ENCODE peak calls at places on chromosomes 6 and 20, in eight cellular contexts. One of them, this sample, is unnamed.

GRCh38 chr20:41179961-41180360 is 42.6 kb downstream of the PLCG1 start:
- DNase-seq in mesothelial cell of epicardium: peak; percentile 14
- DNase-seq in stimulated activated CD4-positive, alpha-beta T cell treated with anti-CD3 and anti-CD28 coated beads, Interleukin-4, amount 100 ng/mL, for 1 hour: no peak
- DNase-seq in stimulated activated naive B cell treated with anti-CD40 and anti-IgM and Interleukin-4, amounts not matched to agents 10 μg/mL and 1 μg/mL and 100 μg/mL, for 72 hours: no peak
- DNase-seq in NCI-H510A treated with DMSO at 0.1 percent for 48 hours: no peak
- DNase-seq in transverse colon: no peak
- DNase-seq in iris pigment epithelial cell: no peak
- DNase-seq in stimulated activated CD8-positive, alpha-beta memory T cell treated with anti-CD3 and anti-CD28 coated beads, Interleukin-15, amount 100 ng/mL, for 24 hours: no peak
- DNase-seq in this sample: no peak

GRCh38 chr6:220736-221475 is 71.4 kb upstream of the DUSP22 start:
- DNase-seq in mesothelial cell of epicardium: no peak
- DNase-seq in stimulated activated CD4-positive, alpha-beta T cell treated with anti-CD3 and anti-CD28 coated beads, Interleukin-4, amount 100 ng/mL, for 1 hour: no peak
- DNase-seq in stimulated activated naive B cell treated with anti-CD40 and anti-IgM and Interleukin-4, amounts not matched to agents 10 μg/mL and 1 μg/mL and 100 μg/mL, for 72 hours: no peak
- DNase-seq in NCI-H510A treated with DMSO at 0.1 percent for 48 hours: no peak
- DNase-seq in transverse colon: no peak
- DNase-seq in iris pigment epithelial cell: peak; percentile 26
- DNase-seq in stimulated activated CD8-positive, alpha-beta memory T cell treated with anti-CD3 and anti-CD28 coated beads, Interleukin-15, amount 100 ng/mL, for 24 hours: no peak
- DNase-seq in this sample: no peak

GRCh38 chr6:84791233-84791632 is 26.8 kb upstream of the TBX18 start:
- DNase-seq in mesothelial cell of epicardium: no peak
- DNase-seq in stimulated activated CD4-positive, alpha-beta T cell treated with anti-CD3 and anti-CD28 coated beads, Interleukin-4, amount 100 ng/mL, for 1 hour: no peak
- DNase-seq in stimulated activated naive B cell treated with anti-CD40 and anti-IgM and Interleukin-4, amounts not matched to agents 10 μg/mL and 1 μg/mL and 100 μg/mL, for 72 hours: no peak
- DNase-seq in NCI-H510A treated with DMSO at 0.1 percent for 48 hours: no peak
- DNase-seq in transverse colon: no peak
- DNase-seq in iris pigment epithelial cell: peak; percentile 48
- DNase-seq in stimulated activated CD8-positive, alpha-beta memory T cell treated with anti-CD3 and anti-CD28 coated beads, Interleukin-15, amount 100 ng/mL, for 24 hours: no peak
- DNase-seq in this sample: no peak

GRCh38 chr6:94600648-94601047 is 976.7 kb upstream of the MANEA start:
- DNase-seq in mesothelial cell of epicardium: no peak
- DNase-seq in stimulated activated CD4-positive, alpha-beta T cell treated with anti-CD3 and anti-CD28 coated beads, Interleukin-4, amount 100 ng/mL, for 1 hour: no peak
- DNase-seq in stimulated activated naive B cell treated with anti-CD40 and anti-IgM and Interleukin-4, amounts not matched to agents 10 μg/mL and 1 μg/mL and 100 μg/mL, for 72 hours: no peak
- DNase-seq in NCI-H510A treated with DMSO at 0.1 percent for 48 hours: no peak
- DNase-seq in transverse colon: no peak
- DNase-seq in iris pigment epithelial cell: no peak
- DNase-seq in stimulated activated CD8-positive, alpha-beta memory T cell treated with anti-CD3 and anti-CD28 coated beads, Interleukin-15, amount 100 ng/mL, for 24 hours: no peak
- DNase-seq in this sample: no peak

GRCh38 chr20:31602430-31602778 is 2.7 kb upstream of the ID1 start:
- DNase-seq in mesothelial cell of epicardium: no peak
- DNase-seq in stimulated activated CD4-positive, alpha-beta T cell treated with anti-CD3 and anti-CD28 coated beads, Interleukin-4, amount 100 ng/mL, for 1 hour: no peak
- DNase-seq in stimulated activated naive B cell treated with anti-CD40 and anti-IgM and Interleukin-4, amounts not matched to agents 10 μg/mL and 1 μg/mL and 100 μg/mL, for 72 hours: no peak
- DNase-seq in NCI-H510A treated with DMSO at 0.1 percent for 48 hours: no peak
- DNase-seq in transverse colon: no peak
- DNase-seq in iris pigment epithelial cell: no peak
- DNase-seq in stimulated activated CD8-positive, alpha-beta memory T cell treated with anti-CD3 and anti-CD28 coated beads, Interleukin-15, amount 100 ng/mL, for 24 hours: no peak
- DNase-seq in this sample: no peak

GRCh38 chr6:41306187-41306854 is 19.8 kb upstream of the TREM1 start:
- DNase-seq in mesothelial cell of epicardium: no peak
- DNase-seq in stimulated activated CD4-positive, alpha-beta T cell treated with anti-CD3 and anti-CD28 coated beads, Interleukin-4, amount 100 ng/mL, for 1 hour: peak; percentile 11
- DNase-seq in stimulated activated naive B cell treated with anti-CD40 and anti-IgM and Interleukin-4, amounts not matched to agents 10 μg/mL and 1 μg/mL and 100 μg/mL, for 72 hours: no peak
- DNase-seq in NCI-H510A treated with DMSO at 0.1 percent for 48 hours: peak; percentile 95
- DNase-seq in transverse colon: peak; percentile 19
- DNase-seq in iris pigment epithelial cell: peak; percentile 48
- DNase-seq in stimulated activated CD8-positive, alpha-beta memory T cell treated with anti-CD3 and anti-CD28 coated beads, Interleukin-15, amount 100 ng/mL, for 24 hours: no peak
- DNase-seq in this sample: peak; percentile 61

GRCh38 chr6:114534813-114535212 is 192.0 kb upstream of the HS3ST5 start:
- DNase-seq in mesothelial cell of epicardium: no peak
- DNase-seq in stimulated activated CD4-positive, alpha-beta T cell treated with anti-CD3 and anti-CD28 coated beads, Interleukin-4, amount 100 ng/mL, for 1 hour: no peak
- DNase-seq in stimulated activated naive B cell treated with anti-CD40 and anti-IgM and Interleukin-4, amounts not matched to agents 10 μg/mL and 1 μg/mL and 100 μg/mL, for 72 hours: no peak
- DNase-seq in NCI-H510A treated with DMSO at 0.1 percent for 48 hours: no peak
- DNase-seq in transverse colon: no peak
- DNase-seq in iris pigment epithelial cell: no peak
- DNase-seq in stimulated activated CD8-positive, alpha-beta memory T cell treated with anti-CD3 and anti-CD28 coated beads, Interleukin-15, amount 100 ng/mL, for 24 hours: no peak
- DNase-seq in this sample: no peak

GRCh38 chr6:25942561-25943147 is 12.2 kb upstream of the SLC17A2 start:
- DNase-seq in mesothelial cell of epicardium: no peak
- DNase-seq in stimulated activated CD4-positive, alpha-beta T cell treated with anti-CD3 and anti-CD28 coated beads, Interleukin-4, amount 100 ng/mL, for 1 hour: no peak
- DNase-seq in stimulated activated naive B cell treated with anti-CD40 and anti-IgM and Interleukin-4, amounts not matched to agents 10 μg/mL and 1 μg/mL and 100 μg/mL, for 72 hours: no peak
- DNase-seq in NCI-H510A treated with DMSO at 0.1 percent for 48 hours: peak; percentile 34
- DNase-seq in transverse colon: no peak
- DNase-seq in iris pigment epithelial cell: peak; percentile 61
- DNase-seq in stimulated activated CD8-positive, alpha-beta memory T cell treated with anti-CD3 and anti-CD28 coated beads, Interleukin-15, amount 100 ng/mL, for 24 hours: no peak
- DNase-seq in this sample: no peak

GRCh38 chr20:58107533-58107932 is 120.9 kb downstream of the ANKRD60 start:
- DNase-seq in mesothelial cell of epicardium: no peak
- DNase-seq in stimulated activated CD4-positive, alpha-beta T cell treated with anti-CD3 and anti-CD28 coated beads, Interleukin-4, amount 100 ng/mL, for 1 hour: no peak
- DNase-seq in stimulated activated naive B cell treated with anti-CD40 and anti-IgM and Interleukin-4, amounts not matched to agents 10 μg/mL and 1 μg/mL and 100 μg/mL, for 72 hours: no peak
- DNase-seq in NCI-H510A treated with DMSO at 0.1 percent for 48 hours: no peak
- DNase-seq in transverse colon: no peak
- DNase-seq in iris pigment epithelial cell: no peak
- DNase-seq in stimulated activated CD8-positive, alpha-beta memory T cell treated with anti-CD3 and anti-CD28 coated beads, Interleukin-15, amount 100 ng/mL, for 24 hours: no peak
- DNase-seq in this sample: no peak

GRCh38 chr20:36924167-36925045 is 27.1 kb downstream of the SAMHD1 start:
- DNase-seq in mesothelial cell of epicardium: no peak
- DNase-seq in stimulated activated CD4-positive, alpha-beta T cell treated with anti-CD3 and anti-CD28 coated beads, Interleukin-4, amount 100 ng/mL, for 1 hour: no peak
- DNase-seq in stimulated activated naive B cell treated with anti-CD40 and anti-IgM and Interleukin-4, amounts not matched to agents 10 μg/mL and 1 μg/mL and 100 μg/mL, for 72 hours: no peak
- DNase-seq in NCI-H510A treated with DMSO at 0.1 percent for 48 hours: no peak
- DNase-seq in transverse colon: no peak
- DNase-seq in iris pigment epithelial cell: no peak
- DNase-seq in stimulated activated CD8-positive, alpha-beta memory T cell treated with anti-CD3 and anti-CD28 coated beads, Interleukin-15, amount 100 ng/mL, for 24 hours: no peak
- DNase-seq in this sample: no peak

GRCh38 chr6:139832493-139832892 is 458.0 kb upstream of the CITED2 start:
- DNase-seq in mesothelial cell of epicardium: no peak
- DNase-seq in stimulated activated CD4-positive, alpha-beta T cell treated with anti-CD3 and anti-CD28 coated beads, Interleukin-4, amount 100 ng/mL, for 1 hour: no peak
- DNase-seq in stimulated activated naive B cell treated with anti-CD40 and anti-IgM and Interleukin-4, amounts not matched to agents 10 μg/mL and 1 μg/mL and 100 μg/mL, for 72 hours: no peak
- DNase-seq in NCI-H510A treated with DMSO at 0.1 percent for 48 hours: no peak
- DNase-seq in transverse colon: no peak
- DNase-seq in iris pigment epithelial cell: no peak
- DNase-seq in stimulated activated CD8-positive, alpha-beta memory T cell treated with anti-CD3 and anti-CD28 coated beads, Interleukin-15, amount 100 ng/mL, for 24 hours: no peak
- DNase-seq in this sample: no peak

GRCh38 chr6:56140090-56140489 is 107.3 kb downstream of the COL21A1 start:
- DNase-seq in mesothelial cell of epicardium: no peak
- DNase-seq in stimulated activated CD4-positive, alpha-beta T cell treated with anti-CD3 and anti-CD28 coated beads, Interleukin-4, amount 100 ng/mL, for 1 hour: no peak
- DNase-seq in stimulated activated naive B cell treated with anti-CD40 and anti-IgM and Interleukin-4, amounts not matched to agents 10 μg/mL and 1 μg/mL and 100 μg/mL, for 72 hours: no peak
- DNase-seq in NCI-H510A treated with DMSO at 0.1 percent for 48 hours: no peak
- DNase-seq in transverse colon: no peak
- DNase-seq in iris pigment epithelial cell: no peak
- DNase-seq in stimulated activated CD8-positive, alpha-beta memory T cell treated with anti-CD3 and anti-CD28 coated beads, Interleukin-15, amount 100 ng/mL, for 24 hours: no peak
- DNase-seq in this sample: no peak

GRCh38 chr20:2449386-2449785 is 21.2 kb downstream of the SNRPB start:
- DNase-seq in mesothelial cell of epicardium: no peak
- DNase-seq in stimulated activated CD4-positive, alpha-beta T cell treated with anti-CD3 and anti-CD28 coated beads, Interleukin-4, amount 100 ng/mL, for 1 hour: no peak
- DNase-seq in stimulated activated naive B cell treated with anti-CD40 and anti-IgM and Interleukin-4, amounts not matched to agents 10 μg/mL and 1 μg/mL and 100 μg/mL, for 72 hours: no peak
- DNase-seq in NCI-H510A treated with DMSO at 0.1 percent for 48 hours: no peak
- DNase-seq in transverse colon: no peak
- DNase-seq in iris pigment epithelial cell: no peak
- DNase-seq in stimulated activated CD8-positive, alpha-beta memory T cell treated with anti-CD3 and anti-CD28 coated beads, Interleukin-15, amount 100 ng/mL, for 24 hours: no peak
- DNase-seq in this sample: no peak

GRCh38 chr20:62924567-62925419 is 1.5 kb downstream of the DIDO1 start:
- DNase-seq in mesothelial cell of epicardium: no peak
- DNase-seq in stimulated activated CD4-positive, alpha-beta T cell treated with anti-CD3 and anti-CD28 coated beads, Interleukin-4, amount 100 ng/mL, for 1 hour: no peak
- DNase-seq in stimulated activated naive B cell treated with anti-CD40 and anti-IgM and Interleukin-4, amounts not matched to agents 10 μg/mL and 1 μg/mL and 100 μg/mL, for 72 hours: no peak
- DNase-seq in NCI-H510A treated with DMSO at 0.1 percent for 48 hours: no peak
- DNase-seq in transverse colon: peak; percentile 40
- DNase-seq in iris pigment epithelial cell: peak; percentile 58
- DNase-seq in stimulated activated CD8-positive, alpha-beta memory T cell treated with anti-CD3 and anti-CD28 coated beads, Interleukin-15, amount 100 ng/mL, for 24 hours: no peak
- DNase-seq in this sample: peak; percentile 42

GRCh38 chr20:33262658-33263065 is 20.4 kb upstream of the BPIFB1 start:
- DNase-seq in mesothelial cell of epicardium: peak; percentile 51
- DNase-seq in stimulated activated CD4-positive, alpha-beta T cell treated with anti-CD3 and anti-CD28 coated beads, Interleukin-4, amount 100 ng/mL, for 1 hour: no peak
- DNase-seq in stimulated activated naive B cell treated with anti-CD40 and anti-IgM and Interleukin-4, amounts not matched to agents 10 μg/mL and 1 μg/mL and 100 μg/mL, for 72 hours: no peak
- DNase-seq in NCI-H510A treated with DMSO at 0.1 percent for 48 hours: peak; percentile 69
- DNase-seq in transverse colon: no peak
- DNase-seq in iris pigment epithelial cell: peak; percentile 74
- DNase-seq in stimulated activated CD8-positive, alpha-beta memory T cell treated with anti-CD3 and anti-CD28 coated beads, Interleukin-15, amount 100 ng/mL, for 24 hours: no peak
- DNase-seq in this sample: no peak

GRCh38 chr20:62707281-62707941 is 1.2 kb upstream of the NTSR1 start:
- DNase-seq in mesothelial cell of epicardium: no peak
- DNase-seq in stimulated activated CD4-positive, alpha-beta T cell treated with anti-CD3 and anti-CD28 coated beads, Interleukin-4, amount 100 ng/mL, for 1 hour: no peak
- DNase-seq in stimulated activated naive B cell treated with anti-CD40 and anti-IgM and Interleukin-4, amounts not matched to agents 10 μg/mL and 1 μg/mL and 100 μg/mL, for 72 hours: no peak
- DNase-seq in NCI-H510A treated with DMSO at 0.1 percent for 48 hours: no peak
- DNase-seq in transverse colon: no peak
- DNase-seq in iris pigment epithelial cell: no peak
- DNase-seq in stimulated activated CD8-positive, alpha-beta memory T cell treated with anti-CD3 and anti-CD28 coated beads, Interleukin-15, amount 100 ng/mL, for 24 hours: no peak
- DNase-seq in this sample: no peak

GRCh38 chr6:151962246-151962846 is 154.9 kb downstream of the ESR1 start:
- DNase-seq in mesothelial cell of epicardium: no peak
- DNase-seq in stimulated activated CD4-positive, alpha-beta T cell treated with anti-CD3 and anti-CD28 coated beads, Interleukin-4, amount 100 ng/mL, for 1 hour: no peak
- DNase-seq in stimulated activated naive B cell treated with anti-CD40 and anti-IgM and Interleukin-4, amounts not matched to agents 10 μg/mL and 1 μg/mL and 100 μg/mL, for 72 hours: no peak
- DNase-seq in NCI-H510A treated with DMSO at 0.1 percent for 48 hours: no peak
- DNase-seq in transverse colon: no peak
- DNase-seq in iris pigment epithelial cell: peak; percentile 18
- DNase-seq in stimulated activated CD8-positive, alpha-beta memory T cell treated with anti-CD3 and anti-CD28 coated beads, Interleukin-15, amount 100 ng/mL, for 24 hours: no peak
- DNase-seq in this sample: no peak

GRCh38 chr6:25320459-25320858 is 41.3 kb downstream of the CARMIL1 start:
- DNase-seq in mesothelial cell of epicardium: no peak
- DNase-seq in stimulated activated CD4-positive, alpha-beta T cell treated with anti-CD3 and anti-CD28 coated beads, Interleukin-4, amount 100 ng/mL, for 1 hour: no peak
- DNase-seq in stimulated activated naive B cell treated with anti-CD40 and anti-IgM and Interleukin-4, amounts not matched to agents 10 μg/mL and 1 μg/mL and 100 μg/mL, for 72 hours: no peak
- DNase-seq in NCI-H510A treated with DMSO at 0.1 percent for 48 hours: no peak
- DNase-seq in transverse colon: no peak
- DNase-seq in iris pigment epithelial cell: no peak
- DNase-seq in stimulated activated CD8-positive, alpha-beta memory T cell treated with anti-CD3 and anti-CD28 coated beads, Interleukin-15, amount 100 ng/mL, for 24 hours: no peak
- DNase-seq in this sample: no peak

GRCh38 chr6:18062733-18063132 is 59.7 kb downstream of the NHLRC1 start:
- DNase-seq in mesothelial cell of epicardium: no peak
- DNase-seq in stimulated activated CD4-positive, alpha-beta T cell treated with anti-CD3 and anti-CD28 coated beads, Interleukin-4, amount 100 ng/mL, for 1 hour: no peak
- DNase-seq in stimulated activated naive B cell treated with anti-CD40 and anti-IgM and Interleukin-4, amounts not matched to agents 10 μg/mL and 1 μg/mL and 100 μg/mL, for 72 hours: no peak
- DNase-seq in NCI-H510A treated with DMSO at 0.1 percent for 48 hours: no peak
- DNase-seq in transverse colon: no peak
- DNase-seq in iris pigment epithelial cell: peak; percentile 35
- DNase-seq in stimulated activated CD8-positive, alpha-beta memory T cell treated with anti-CD3 and anti-CD28 coated beads, Interleukin-15, amount 100 ng/mL, for 24 hours: no peak
- DNase-seq in this sample: peak; percentile 47